ENCODE peak calls at places on chromosomes 11 and 22, in eight cellular contexts. J is astrocyte of the spinal cord; I is NCI-H1436 treated with DMSO at 0.1 percent for 48 hours; O is activated CD4-positive, alpha-beta T cell treated with anti-CD3 and anti-CD28 coated beads for 48 hours; E is lung; W is psoas muscle; F is NCI-H345; A is iPS DF 6.9. U is an unnamed sample.

GRCh38 chr11:100903284-100903683 is 216.2 kb downstream of the ARHGAP42 start:
- DNase-seq in F (no peak), E (no peak), J (no peak), W (no peak), I (no peak), A (no peak), O (no peak), U (no peak)

GRCh38 chr11:78562398-78562797 is 12.3 kb downstream of the NARS2 start:
- DNase-seq in I (no peak), F (no peak), O (no peak), W (no peak), A (no peak), E (no peak), J (peak), U (no peak)

GRCh38 chr11:26753738-26754504 is 32.1 kb upstream of the SLC5A12 start:
- DNase-seq in W (peak), F (peak), J (peak), A (peak), I (no peak), E (peak), O (peak), U (peak)

GRCh38 chr22:43944670-43945430 is 10.4 kb upstream of the SAMM50 start:
- DNase-seq in A (no peak), I (no peak), F (no peak), E (no peak), O (no peak), W (no peak), J (no peak), U (no peak)

GRCh38 chr22:34055525-34056200 is 135.4 kb upstream of the LARGE1 start:
- DNase-seq in O (peak), J (no peak), W (no peak), E (no peak), I (no peak), A (peak), F (peak), U (no peak)

GRCh38 chr11:120130991-120131760 is 6.7 kb downstream of the TRIM29 start:
- DNase-seq in F (no peak), I (no peak), A (no peak), E (no peak), O (no peak), W (no peak), J (no peak), U (no peak)

GRCh38 chr22:37634505-37635002 is 4.9 kb upstream of the SH3BP1 start:
- DNase-seq in I (no peak), E (no peak), J (peak), A (no peak), F (no peak), W (no peak), O (no peak), U (no peak)

GRCh38 chr11:11349870-11350325 is 3.2 kb downstream of the CSNK2A3 start:
- DNase-seq in A (no peak), E (no peak), J (peak), F (no peak), I (no peak), O (no peak), W (no peak), U (no peak)